ENCODE peak calls at places on chromosomes 6 and 20, in ten cellular contexts. R is endothelial cell of umbilical vein, K is spleen, G is prostate gland, P is GM12878, E is heart left ventricle, B is transverse colon, M is breast epithelium, L is adrenal gland, T is H1. Q is an unnamed sample.

GRCh38 chr6:96304997-96305396 is 216.6 kb upstream of the UFL1 start:
- DNase-seq in P (peak), G (no peak), L (no peak), R (no peak), M (no peak), K (no peak), E (no peak), T (no peak), B (no peak), Q (no peak)

GRCh38 chr20:40948352-40949267 is 80.0 kb upstream of the TOP1 start:
- DNase-seq in G (no peak), T (no peak), R (no peak), M (no peak), P (no peak), L (no peak), E (no peak), K (no peak), B (no peak), Q (peak)

GRCh38 chr6:16045238-16045637 is 83.6 kb upstream of the MYLIP start:
- DNase-seq in E (no peak), B (no peak), K (no peak), P (no peak), T (no peak), G (peak), L (no peak), R (no peak), M (no peak), Q (no peak)

GRCh38 chr6:151285121-151285520 is 45.4 kb downstream of the AKAP12 start:
- DNase-seq in K (no peak), E (no peak), P (no peak), R (peak), G (no peak), T (no peak), M (no peak), L (no peak), B (no peak), Q (no peak)

GRCh38 chr6:128500017-128500416 is 20.4 kb downstream of the PTPRK start:
- DNase-seq in L (no peak), B (no peak), E (no peak), M (no peak), K (no peak), P (no peak), G (no peak), R (no peak), T (no peak), Q (no peak)

GRCh38 chr6:143224516-143224915 is 163.8 kb downstream of the AIG1 start:
- DNase-seq in E (no peak), R (peak), P (no peak), L (no peak), K (no peak), M (no peak), B (no peak), G (no peak), T (no peak), Q (no peak)

GRCh38 chr6:65450451-65450850 is 256.6 kb downstream of the EYS start:
- DNase-seq in R (no peak), E (no peak), G (no peak), K (no peak), B (no peak), T (no peak), P (no peak), M (no peak), L (no peak), Q (no peak)

GRCh38 chr6:167851349-167851952 is 24.7 kb downstream of the AFDN start:
- DNase-seq in L (no peak), G (no peak), K (no peak), T (no peak), P (no peak), M (no peak), B (no peak), R (no peak), E (no peak), Q (no peak)

GRCh38 chr6:158233214-158233795 is 65.2 kb downstream of the GTF2H5 start:
- DNase-seq in T (no peak), L (no peak), P (no peak), B (no peak), E (no peak), R (peak), M (no peak), G (no peak), K (no peak), Q (no peak)

GRCh38 chr6:169263836-169264608 is 10.4 kb upstream of the THBS2 start:
- DNase-seq in G (peak), K (peak), L (peak), R (no peak), E (no peak), M (no peak), P (no peak), T (no peak), B (peak), Q (no peak)

GRCh38 chr20:19026121-19026878 is 186.1 kb upstream of the SLC24A3 start:
- DNase-seq in K (no peak), E (no peak), T (no peak), L (peak), B (no peak), P (peak), R (no peak), G (no peak), M (no peak), Q (no peak)

GRCh38 chr6:136169356-136169755 is 80.8 kb downstream of the MTFR2 start:
- DNase-seq in B (no peak), G (no peak), K (no peak), L (no peak), E (no peak), M (no peak), P (no peak), T (no peak), R (no peak), Q (no peak)

GRCh38 chr20:41196653-41197225 is 59.4 kb downstream of the PLCG1 start:
- DNase-seq in T (no peak), P (no peak), G (no peak), K (no peak), M (no peak), B (no peak), L (no peak), E (no peak), R (no peak), Q (no peak)

GRCh38 chr6:163529605-163530004 is 115.1 kb downstream of the QKI start:
- DNase-seq in L (peak), E (no peak), B (no peak), P (no peak), M (no peak), R (peak), T (no peak), G (no peak), K (no peak), Q (no peak)

GRCh38 chr6:152566040-152566875 is 70.9 kb downstream of the SYNE1 start:
- DNase-seq in L (peak), G (no peak), K (no peak), P (no peak), T (no peak), E (no peak), B (no peak), M (no peak), R (peak), Q (no peak)

GRCh38 chr20:35497320-35497719 is 32.1 kb downstream of the C20orf173 start:
- DNase-seq in P (no peak), K (no peak), T (no peak), L (no peak), M (no peak), R (no peak), G (no peak), E (no peak), B (no peak), Q (no peak)

GRCh38 chr6:3473773-3474172 is 16.9 kb upstream of the SLC22A23 start:
- DNase-seq in L (no peak), K (no peak), M (no peak), R (no peak), G (no peak), B (no peak), T (no peak), P (no peak), E (no peak), Q (no peak)

GRCh38 chr6:31400467-31401289 is 2.7 kb upstream of the MICA start:
- DNase-seq in L (peak), K (peak), R (peak), T (no peak), M (peak), P (no peak), G (peak), E (peak), B (peak), Q (peak)

GRCh38 chr6:108622601-108623335 is 62.1 kb downstream of the FOXO3 start:
- DNase-seq in B (peak), G (no peak), P (no peak), E (no peak), M (no peak), T (no peak), K (no peak), R (no peak), L (peak), Q (peak)

GRCh38 chr6:136945072-136945471 is 23.0 kb downstream of the SLC35D3 start:
- DNase-seq in K (no peak), R (no peak), E (no peak), T (no peak), P (no peak), B (no peak), G (no peak), M (no peak), L (no peak), Q (no peak)

GRCh38 chr6:93036835-93037234 is 382.5 kb downstream of the EPHA7 start:
- DNase-seq in L (no peak), E (no peak), G (no peak), T (no peak), K (no peak), M (no peak), R (peak), B (no peak), P (no peak), Q (no peak)

GRCh38 chr6:140073456-140073855 is 699.0 kb upstream of the CITED2 start:
- DNase-seq in G (no peak), L (no peak), T (no peak), M (no peak), R (no peak), K (no peak), P (no peak), B (no peak), E (no peak), Q (no peak)

GRCh38 chr6:100105919-100106318 is 111.9 kb upstream of the MCHR2 start:
- DNase-seq in R (no peak), G (no peak), M (no peak), T (no peak), L (no peak), E (no peak), P (no peak), K (no peak), B (no peak), Q (no peak)

GRCh38 chr6:111707773-111708172 is 102.1 kb upstream of the TRAF3IP2 start:
- DNase-seq in K (no peak), M (no peak), T (no peak), B (no peak), L (no peak), P (no peak), R (no peak), E (no peak), G (peak), Q (no peak)

GRCh38 chr6:17725083-17725482 is 18.4 kb upstream of the NUP153 start:
- DNase-seq in L (no peak), B (peak), R (peak), M (no peak), E (peak), K (no peak), G (no peak), P (no peak), T (peak), Q (no peak)

GRCh38 chr6:127516676-127517273 is 2.4 kb downstream of the MTCL3 start:
- DNase-seq in K (no peak), R (peak), M (no peak), G (no peak), B (peak), E (no peak), P (no peak), L (peak), T (no peak), Q (peak)

GRCh38 chr6:20770776-20771175 is 236.5 kb downstream of the CDKAL1 start:
- DNase-seq in K (no peak), T (no peak), M (no peak), B (no peak), E (no peak), G (no peak), R (no peak), P (no peak), L (no peak), Q (no peak)

GRCh38 chr6:165002866-165003265 is 306.5 kb downstream of the C6orf118 start:
- DNase-seq in L (no peak), P (no peak), B (no peak), R (no peak), T (no peak), K (no peak), E (no peak), G (no peak), M (no peak), Q (no peak)

GRCh38 chr20:40286991-40287531 is 402.0 kb downstream of the MAFB start:
- DNase-seq in K (peak), E (peak), P (no peak), R (peak), B (peak), L (peak), T (no peak), G (peak), M (peak), Q (no peak)

GRCh38 chr6:36642913-36643817 is 35.3 kb upstream of the CDKN1A start:
- DNase-seq in M (peak), R (peak), G (peak), E (peak), T (no peak), K (no peak), P (no peak), B (peak), L (peak), Q (no peak)

GRCh38 chr6:39156763-39157162 is 41.8 kb upstream of the SAYSD1 start:
- DNase-seq in M (no peak), R (no peak), E (no peak), K (no peak), T (no peak), B (no peak), P (no peak), L (no peak), G (no peak), Q (no peak)

GRCh38 chr6:109781001-109781400 is 89.9 kb downstream of the FIG4 start:
- DNase-seq in G (no peak), M (no peak), K (no peak), E (no peak), L (no peak), T (no peak), B (no peak), P (no peak), R (no peak), Q (no peak)

GRCh38 chr6:142856857-142857608 is 87.9 kb downstream of the HIVEP2 start:
- DNase-seq in P (no peak), E (no peak), G (no peak), R (no peak), B (peak), M (no peak), K (no peak), T (no peak), L (no peak), Q (no peak)

GRCh38 chr6:3841711-3842565 is 7.2 kb upstream of the FAM50B start:
- DNase-seq in E (no peak), T (no peak), K (no peak), P (no peak), B (peak), R (no peak), L (no peak), M (peak), G (no peak), Q (no peak)

GRCh38 chr6:35474129-35474977 is 6.2 kb downstream of the RPL10A start:
- DNase-seq in T (no peak), E (no peak), G (no peak), K (no peak), B (no peak), R (no peak), P (no peak), L (no peak), M (no peak), Q (no peak)

GRCh38 chr6:52718535-52718934 is 44.7 kb downstream of the GSTA2 start:
- DNase-seq in M (no peak), E (no peak), L (no peak), K (no peak), B (no peak), R (no peak), G (no peak), T (no peak), P (no peak), Q (no peak)

GRCh38 chr6:164911873-164912580 is 397.4 kb downstream of the C6orf118 start:
- DNase-seq in M (no peak), K (no peak), B (no peak), E (no peak), L (no peak), G (no peak), P (no peak), T (no peak), R (no peak), Q (no peak)

DNA sequence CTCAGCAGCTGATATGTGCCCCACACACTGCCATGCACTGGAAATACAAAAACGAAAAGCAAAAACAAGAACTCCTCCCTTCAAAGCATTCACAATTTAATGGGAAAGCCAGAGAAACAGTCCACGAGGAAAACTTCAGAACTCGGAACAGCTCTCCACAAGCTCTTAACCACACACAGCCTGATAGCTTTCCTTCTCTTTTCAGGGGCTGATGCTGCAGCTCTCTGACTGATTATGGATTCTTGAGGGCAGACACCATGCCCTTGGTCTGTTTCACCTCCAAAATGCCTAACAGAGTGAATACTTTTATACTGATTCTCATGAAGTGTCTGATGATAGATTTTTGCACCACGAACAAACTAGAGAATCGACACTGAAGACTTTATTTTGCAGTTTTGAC is 282.1 kb downstream of the CD83 start:
- DNase-seq in T (no peak), E (no peak), P (no peak), R (no peak), L (no peak), B (no peak), M (no peak), K (no peak), G (no peak), Q (no peak)
- TF ChIP-seq POLR2A in T (no peak), E (no peak), P (no peak), R (no peak), L (no peak), B (no peak), M (no peak), K (no peak), G (no peak), Q (no peak)

GRCh38 chr20:50690562-50690978 is 772 bp downstream of the RIPOR3 start:
- DNase-seq in T (no peak), R (no peak), B (no peak), E (no peak), L (no peak), P (no peak), M (no peak), G (no peak), K (no peak), Q (peak)

GRCh38 chr20:50691585-50692552 is 527 bp upstream of the RIPOR3 start:
- DNase-seq in R (no peak), L (no peak), G (no peak), M (no peak), B (no peak), E (no peak), K (no peak), T (no peak), P (no peak), Q (peak)

GRCh38 chr20:50690979-50691584 is at the start of gene RIPOR3:
- DNase-seq in P (no peak), R (no peak), T (no peak), B (no peak), G (no peak), M (no peak), E (peak), K (no peak), L (no peak), Q (peak)

GRCh38 chr20:50688256-50688655 is 3.1 kb downstream of the RIPOR3 start:
- DNase-seq in M (no peak), R (no peak), E (no peak), L (no peak), P (no peak), B (no peak), K (no peak), G (no peak), T (no peak), Q (no peak)

GRCh38 chr20:50689864-50690263 is 1.5 kb downstream of the RIPOR3 start:
- DNase-seq in R (no peak), G (no peak), K (no peak), T (no peak), P (no peak), M (no peak), L (peak), B (no peak), E (no peak), Q (peak)
- TF ChIP-seq POLR2A in R (no peak), G (no peak), K (no peak), T (no peak), P (no peak), M (no peak), L (no peak), B (no peak), E (no peak), Q (no peak)

DNA sequence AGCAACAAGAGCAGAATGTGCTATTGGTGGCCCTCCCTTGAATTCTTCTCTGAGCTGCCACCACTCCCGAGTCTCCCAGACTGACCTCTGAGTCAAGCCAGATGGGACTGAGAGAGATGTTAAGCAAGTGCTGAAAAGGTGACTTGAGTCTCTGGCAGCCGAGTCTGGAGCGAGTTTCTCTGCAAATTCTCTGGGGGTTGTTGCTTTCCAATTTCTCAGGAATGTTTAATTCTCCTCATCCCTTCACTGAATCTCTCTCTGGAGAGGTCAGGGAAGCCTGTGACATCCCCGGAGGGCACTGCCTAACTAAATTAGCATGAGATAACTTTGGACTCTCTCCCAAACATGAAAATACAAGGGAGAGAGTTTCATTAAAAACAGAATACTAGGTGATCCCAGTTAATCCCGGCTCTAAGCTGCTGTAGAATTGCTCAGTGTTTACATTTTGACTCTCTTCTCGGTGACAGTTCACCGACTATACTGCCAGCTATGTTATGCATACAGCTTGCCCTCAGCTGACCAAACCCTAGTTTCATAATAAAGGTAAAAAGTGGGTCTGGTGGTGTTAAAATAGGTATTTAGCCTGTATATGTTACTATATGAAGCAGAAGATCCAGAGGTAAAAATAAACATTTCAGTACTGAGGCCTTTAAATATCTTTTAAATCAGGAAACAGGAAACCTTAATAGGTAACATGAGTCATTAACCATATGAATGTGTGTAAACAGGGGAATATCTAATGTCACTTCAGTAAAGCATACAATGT is 157.9 kb downstream of the FOXC1 start:
- DNase-seq in E (no peak), T (no peak), P (no peak), L (no peak), K (no peak), G (no peak), B (no peak), R (peak), M (no peak), Q (no peak)
- TF ChIP-seq POLR2A in E (no peak), T (no peak), P (no peak), L (no peak), K (no peak), G (no peak), B (no peak), R (no peak), M (no peak), Q (no peak)

DNA sequence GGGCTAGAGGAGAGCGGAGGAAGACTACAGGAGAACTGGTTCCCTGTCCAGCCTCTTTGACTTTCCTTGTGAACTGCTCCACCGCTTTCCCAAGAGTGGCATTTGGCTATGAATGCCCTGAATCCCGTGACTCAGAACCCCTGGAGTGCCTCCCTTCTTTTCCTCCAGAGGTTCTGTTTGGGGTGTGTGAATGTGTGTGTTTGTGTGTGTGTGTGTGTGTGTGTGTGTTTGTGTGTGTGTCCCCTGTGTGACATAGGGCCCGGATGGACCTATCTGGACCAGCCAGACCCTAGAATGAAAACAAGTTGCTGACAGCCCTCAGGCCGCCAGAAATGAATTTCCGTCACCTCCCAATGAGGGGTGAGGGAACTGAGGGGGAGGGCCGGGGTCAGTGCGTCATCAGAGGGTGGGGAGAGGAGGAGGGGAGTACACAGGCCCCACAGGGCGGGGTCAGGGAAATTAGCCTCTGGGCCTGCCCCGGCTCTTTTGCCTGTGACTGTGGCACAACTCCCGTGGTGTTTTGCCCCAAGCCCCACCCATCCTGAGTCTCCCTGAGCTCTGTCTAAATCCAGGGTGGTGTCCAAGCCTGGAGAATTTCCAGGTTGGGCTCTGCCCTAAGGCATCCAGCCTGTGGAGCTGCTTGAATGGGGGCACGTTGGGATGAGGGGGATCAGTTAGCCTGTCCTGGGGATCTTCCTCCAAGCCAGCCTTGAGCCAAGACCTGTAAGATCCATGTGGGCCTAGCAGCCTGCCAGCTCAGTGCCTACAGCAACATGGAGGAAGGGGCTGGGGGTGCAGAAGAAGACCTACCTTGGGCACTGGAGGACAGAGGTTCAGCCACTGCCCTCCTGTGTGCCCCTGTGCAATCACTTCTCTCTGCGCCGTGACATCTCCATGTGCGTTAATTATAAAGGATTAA is 15.2 kb upstream of the MRPS18A start:
- DNase-seq in P (no peak), G (no peak), L (peak), K (peak), B (peak), E (peak), T (peak), R (peak), M (peak), Q (peak)
- TF ChIP-seq POLR2A in P (no peak), G (peak), L (peak), K (no peak), B (peak), E (no peak), T (no peak), R (no peak), M (no peak), Q (peak)